ENCODE peak calls at places on chromosomes 4 and X, in five cellular contexts. W is RWPE1, H is NCI-H345, J is posterior vena cava, O is iPS DF 6.9. A is an unnamed sample.

GRCh38 chr4:125735107-125735506 is 420.4 kb downstream of the FAT4 start:
- DNase-seq in W (peak), H (no peak), J (no peak), O (no peak), A (no peak)

GRCh38 chr4:132587626-132588025 is 561.5 kb upstream of the PCDH10 start:
- DNase-seq in W (peak), H (no peak), J (no peak), O (no peak), A (no peak)

GRCh38 chrX:14529288-14529989 is at the start of gene GLRA2:
- DNase-seq in W (peak), H (peak), J (no peak), O (peak), A (no peak)

GRCh38 chr4:183214912-183215488 is 105.1 kb downstream of the CLDN22 start:
- DNase-seq in W (no peak), H (no peak), J (no peak), O (no peak), A (no peak)

GRCh38 chrX:97850911-97851310 is 967.2 kb downstream of the RPA4 start:
- DNase-seq in W (no peak), H (no peak), J (no peak), O (no peak), A (no peak)

GRCh38 chrX:2371026-2371778 is 129.6 kb downstream of the DHRSX start:
- DNase-seq in W (no peak), H (no peak), J (no peak), O (peak), A (no peak)

GRCh38 chrX:73069365-73070035 is 9.8 kb downstream of the PABPC1L2A start:
- DNase-seq in W (no peak), H (no peak), J (peak), O (no peak), A (no peak)

GRCh38 chr4:158624889-158625478 is 46.7 kb downstream of the C4orf46 start:
- DNase-seq in W (peak), H (peak), J (no peak), O (peak), A (no peak)

GRCh38 chrX:107552976-107553375 is 75.3 kb upstream of the PRPS1 start:
- DNase-seq in W (no peak), H (no peak), J (no peak), O (no peak), A (no peak)

GRCh38 chr4:14529653-14530052 is 472.6 kb upstream of the CPEB2 start:
- DNase-seq in W (peak), H (no peak), J (no peak), O (peak), A (no peak)

GRCh38 chr4:141890279-141890678 is 253.9 kb downstream of the IL15 start:
- DNase-seq in W (no peak), H (no peak), J (no peak), O (no peak), A (no peak)

GRCh38 chr4:84685105-84685504 is 102.2 kb downstream of the CDS1 start:
- DNase-seq in W (no peak), H (no peak), J (no peak), O (no peak), A (no peak)

GRCh38 chr4:118968813-118969212 is 80.2 kb downstream of the SYNPO2 start:
- DNase-seq in W (no peak), H (no peak), J (no peak), O (no peak), A (no peak)

GRCh38 chr4:99117876-99118693 is 26.0 kb downstream of the ADH4 start:
- DNase-seq in W (no peak), H (no peak), J (no peak), O (no peak), A (no peak)

GRCh38 chr4:113978561-113979156 is 788 bp downstream of the ARSJ start:
- DNase-seq in W (peak), H (no peak), J (no peak), O (no peak), A (peak)

A was measured in upper lobe of right lung.